ENCODE peak calls at places on chromosomes 3 and 15, in eight cellular contexts. I is AG20443, S is upper lobe of right lung, Y is globus pallidus, B is cardiac fibroblast, Z is heart right ventricle, T is aorta, L is NCI-H1092. P is an unnamed sample.
A peak's percentile ranks its signal among the peaks of the same experiment; 100 is the strongest.

GRCh38 chr3:33218446-33219174 is at the start of gene SUSD5:
- DNase-seq in S (peak; percentile 72), L (no peak), I (peak; percentile 56), Y (no peak), T (peak; percentile 62), Z (no peak), B (peak; percentile 61), P (no peak)

GRCh38 chr3:23075478-23075877 is 127.6 kb upstream of the UBE2E2 start:
- DNase-seq in S (no peak), I (peak; percentile 53), Z (no peak), B (peak; percentile 29), Y (no peak), T (no peak), L (no peak), P (no peak)

GRCh38 chr3:58157649-58158048 is 53.1 kb downstream of the DNASE1L3 start:
- DNase-seq in I (no peak), Z (no peak), L (no peak), S (no peak), T (no peak), Y (no peak), B (no peak), P (no peak)

GRCh38 chr3:157953565-157953964 is 152.7 kb downstream of the SHOX2 start:
- DNase-seq in S (no peak), Z (no peak), L (no peak), I (no peak), T (no peak), B (no peak), Y (no peak), P (no peak)

GRCh38 chr15:52480990-52481389 is 47.7 kb downstream of the MYO5A start:
- DNase-seq in Z (no peak), L (no peak), I (no peak), S (no peak), T (no peak), B (no peak), Y (no peak), P (no peak)

GRCh38 chr3:122603056-122603455 is 25.6 kb downstream of the PARP15 start:
- DNase-seq in Z (no peak), I (no peak), L (no peak), B (no peak), S (no peak), T (no peak), Y (no peak), P (no peak)

GRCh38 chr3:28859897-28860296 is 421.0 kb upstream of the RBMS3 start:
- DNase-seq in T (no peak), Z (no peak), I (no peak), B (peak; percentile 6), L (no peak), Y (no peak), S (no peak), P (no peak)

GRCh38 chr15:101479851-101480612 is 9.5 kb downstream of the PCSK6 start:
- DNase-seq in B (no peak), Z (no peak), I (no peak), S (no peak), Y (peak; percentile 98), T (no peak), L (no peak), P (peak; percentile 58)

GRCh38 chr3:179108091-179108490 is 36.5 kb upstream of the ZMAT3 start:
- DNase-seq in Y (no peak), L (no peak), Z (no peak), T (no peak), S (no peak), I (peak; percentile 40), B (peak; percentile 83), P (no peak)

P was measured in cardiac septum.